ENCODE peak calls at places on chromosome 15, in five cellular contexts. B is OCI-LY7, Q is uterus, X is cardiac muscle cell, A is lower leg skin. Y is an unnamed sample.

GRCh38 chr15:76987276-76987675 is 7.7 kb upstream of the PSTPIP1 start:
- DNase-seq in Q (no peak), X (no peak), B (no peak), A (no peak), Y (no peak)

GRCh38 chr15:78987891-78988360 is 43.1 kb upstream of the CTSH start:
- DNase-seq in B (no peak), A (no peak), Q (no peak), X (no peak), Y (no peak)

GRCh38 chr15:89377842-89378698 is 43.4 kb upstream of the POLG start:
- DNase-seq in X (no peak), Q (no peak), A (peak; percentile 51), B (no peak), Y (no peak)

GRCh38 chr15:92527197-92527596 is 128.4 kb downstream of the FAM174B start:
- DNase-seq in Q (no peak), X (no peak), B (no peak), A (peak; percentile 27), Y (no peak)

GRCh38 chr15:99732711-99733267 is 448 bp downstream of the LYSMD4 start:
- DNase-seq in X (peak; percentile 40), Q (peak; percentile 53), A (peak; percentile 50), B (peak; percentile 8), Y (no peak)

GRCh38 chr15:89971592-89971997 is 29.5 kb upstream of the ZNF710 start:
- DNase-seq in X (peak; percentile 79), A (no peak), Q (peak; percentile 36), B (peak; percentile 78), Y (peak; percentile 78)

GRCh38 chr15:57652481-57652880 is 54.0 kb upstream of the POLR2M start:
- DNase-seq in X (no peak), Q (no peak), A (no peak), B (no peak), Y (no peak)

GRCh38 chr15:97316362-97316761 is 644.1 kb upstream of the ARRDC4 start:
- DNase-seq in A (no peak), Q (no peak), B (no peak), X (peak; percentile 47), Y (no peak)

GRCh38 chr15:89442671-89443307 is 53.6 kb downstream of the RHCG start:
- DNase-seq in Q (no peak), A (no peak), B (peak; percentile 82), X (peak; percentile 73), Y (peak; percentile 83)

GRCh38 chr15:74794970-74795349 is 13.1 kb downstream of the CSK start:
- DNase-seq in A (no peak), X (no peak), B (no peak), Q (no peak), Y (no peak)

GRCh38 chr15:41048397-41048796 is 67.7 kb downstream of the INO80 start:
- DNase-seq in Q (no peak), B (no peak), X (no peak), A (no peak), Y (peak; percentile 12)

GRCh38 chr15:81280696-81281095 is 43.2 kb downstream of the STARD5 start:
- DNase-seq in A (no peak), Q (no peak), X (no peak), B (no peak), Y (no peak)

GRCh38 chr15:73981761-73982222 is 10.3 kb downstream of the STOML1 start:
- DNase-seq in Q (no peak), X (no peak), A (no peak), B (no peak), Y (no peak)

GRCh38 chr15:95405447-95405846 is 925.1 kb upstream of the NR2F2 start:
- DNase-seq in A (no peak), B (no peak), X (no peak), Q (no peak), Y (no peak)

GRCh38 chr15:41546846-41547786 is 3.1 kb upstream of the RPAP1 start:
- DNase-seq in Q (no peak), A (no peak), X (no peak), B (no peak), Y (no peak)

GRCh38 chr15:98866503-98866902 is 141.1 kb downstream of the PGPEP1L start:
- DNase-seq in Q (peak; percentile 55), A (no peak), B (no peak), X (no peak), Y (no peak)

GRCh38 chr15:74873756-74874424 is 725 bp upstream of the SCAMP2 start:
- DNase-seq in X (no peak), A (no peak), B (peak; percentile 37), Q (peak; percentile 22), Y (no peak)

GRCh38 chr15:28105224-28105791 is 6.2 kb upstream of the OCA2 start:
- DNase-seq in X (no peak), B (no peak), Q (no peak), A (no peak), Y (no peak)

GRCh38 chr15:99408236-99409096 is 157.2 kb downstream of the LRRC28 start:
- DNase-seq in B (no peak), A (no peak), X (no peak), Q (peak; percentile 57), Y (no peak)

GRCh38 chr15:80950291-80951078 is 39.1 kb downstream of the MESD start:
- DNase-seq in A (no peak), B (no peak), Q (peak; percentile 3), X (no peak), Y (no peak)

GRCh38 chr15:97470417-97470816 is 490.1 kb upstream of the ARRDC4 start:
- DNase-seq in B (no peak), X (no peak), A (no peak), Q (no peak), Y (no peak)

GRCh38 chr15:71103102-71103676 is 12.1 kb upstream of the THSD4 start:
- DNase-seq in Q (no peak), B (peak; percentile 18), A (no peak), X (peak; percentile 35), Y (peak; percentile 34)

GRCh38 chr15:72740202-72740601 is 43.4 kb downstream of the ADPGK start:
- DNase-seq in Q (no peak), X (no peak), A (no peak), B (peak; percentile 49), Y (peak; percentile 56)

GRCh38 chr15:31435256-31435781 is 108.7 kb downstream of the KLF13 start:
- DNase-seq in Q (peak; percentile 65), A (peak; percentile 79), X (peak; percentile 91), B (peak; percentile 94), Y (peak; percentile 76)

GRCh38 chr15:95557226-95558046 is 773.1 kb upstream of the NR2F2 start:
- DNase-seq in X (no peak), Q (peak; percentile 22), B (no peak), A (no peak), Y (no peak)

GRCh38 chr15:78007965-78008886 is 69.3 kb downstream of the TBC1D2B start:
- DNase-seq in Q (peak; percentile 86), A (no peak), X (no peak), B (no peak), Y (no peak)

GRCh38 chr15:90780916-90781315 is 63.8 kb downstream of the BLM start:
- DNase-seq in X (no peak), B (peak; percentile 69), Q (no peak), A (no peak), Y (no peak)

DNA sequence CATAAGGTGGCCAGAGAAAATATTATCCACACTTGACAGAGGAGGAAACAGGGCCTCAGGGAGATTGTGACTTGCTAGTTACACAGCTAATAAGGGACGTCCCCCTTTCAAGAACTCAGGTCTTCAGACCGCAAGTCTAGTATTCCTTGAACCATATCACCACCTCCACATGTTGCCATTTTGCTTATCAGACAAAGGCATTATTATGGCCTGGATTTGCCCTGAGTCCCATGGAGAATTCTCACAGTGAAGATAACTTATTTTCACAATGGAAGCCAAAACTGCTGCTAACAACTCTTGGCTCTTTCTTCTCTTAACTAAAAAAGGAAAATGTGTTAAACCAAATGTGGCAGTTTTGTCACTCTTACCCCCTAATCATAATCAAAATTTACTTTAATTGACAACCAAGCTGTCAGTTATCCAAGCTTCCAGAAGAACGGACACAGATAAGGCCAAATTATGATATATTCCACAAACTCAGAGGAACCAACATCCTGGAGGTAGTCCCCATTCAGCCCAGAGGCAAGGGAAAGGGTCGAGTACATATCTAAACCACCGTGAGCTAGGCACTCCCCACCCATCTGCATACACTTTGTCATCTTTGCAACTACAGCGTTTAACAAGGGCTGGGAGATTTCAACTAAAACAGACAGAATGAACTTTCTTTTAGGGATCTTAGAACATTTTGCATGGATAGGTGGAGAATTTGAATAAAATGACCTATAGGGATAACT is 63.6 kb upstream of the THBS1 start:
- DNase-seq in A (no peak), X (no peak), B (no peak), Q (no peak), Y (no peak)
- TF ChIP-seq CTCF in A (no peak), X (no peak), B (no peak), Q (no peak), Y (no peak)

GRCh38 chr15:63876085-63876662 is 42.4 kb upstream of the HERC1 start:
- DNase-seq in A (no peak), B (no peak), Q (no peak), X (no peak), Y (no peak)
- TF ChIP-seq CTCF in A (no peak), B (no peak), Q (no peak), X (no peak), Y (no peak)

DNA sequence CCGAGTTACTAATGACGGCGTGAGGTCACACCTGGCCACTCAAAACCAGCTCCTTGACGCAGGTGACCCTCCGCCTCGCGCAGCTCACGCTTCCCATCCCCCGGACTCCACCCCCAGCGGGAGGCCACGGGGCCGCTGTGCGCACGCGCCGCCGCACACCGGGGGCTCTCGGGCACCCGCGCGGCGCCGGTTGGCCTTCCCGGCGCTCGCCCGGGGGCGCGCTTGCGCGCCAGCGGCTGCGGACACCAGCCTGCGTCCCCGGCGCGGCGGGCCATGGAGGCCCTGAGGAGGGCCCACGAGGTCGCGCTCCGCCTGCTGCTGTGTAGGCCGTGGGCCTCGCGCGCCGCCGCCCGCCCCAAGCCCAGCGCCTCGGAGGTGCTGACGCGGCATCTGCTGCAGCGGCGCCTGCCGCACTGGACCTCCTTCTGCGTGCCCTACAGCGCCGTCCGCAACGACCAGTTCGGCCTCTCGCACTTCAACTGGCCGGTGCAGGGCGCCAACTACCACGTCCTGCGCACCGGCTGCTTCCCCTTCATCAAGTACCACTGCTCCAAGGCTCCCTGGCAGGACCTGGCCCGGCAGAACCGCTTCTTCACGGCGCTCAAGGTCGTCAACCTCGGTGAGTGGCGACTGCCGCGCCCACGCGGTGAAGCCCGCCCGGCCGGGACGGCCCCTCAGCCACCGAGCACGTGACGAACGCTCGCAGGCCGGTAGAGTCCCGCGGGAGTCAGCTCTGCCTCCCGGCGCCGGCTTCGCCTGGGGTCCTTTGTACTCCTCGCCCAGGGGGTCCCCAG is at the start of gene C15orf61:
- DNase-seq in A (peak; percentile 84), X (peak; percentile 86), B (peak; percentile 92), Q (peak; percentile 87), Y (peak; percentile 93)
- TF ChIP-seq CTCF in A (no peak), X (no peak), B (no peak), Q (no peak), Y (peak; percentile 29)

GRCh38 chr15:25987638-25988037 is 124.5 kb upstream of the ATP10A start:
- DNase-seq in B (no peak), A (no peak), Q (no peak), X (no peak), Y (no peak)

GRCh38 chr15:25990245-25990644 is 127.1 kb upstream of the ATP10A start:
- DNase-seq in X (no peak), B (no peak), Q (no peak), A (no peak), Y (no peak)

GRCh38 chr15:25985179-25985578 is 122.1 kb upstream of the ATP10A start:
- DNase-seq in Q (no peak), B (no peak), X (no peak), A (no peak), Y (no peak)

DNA sequence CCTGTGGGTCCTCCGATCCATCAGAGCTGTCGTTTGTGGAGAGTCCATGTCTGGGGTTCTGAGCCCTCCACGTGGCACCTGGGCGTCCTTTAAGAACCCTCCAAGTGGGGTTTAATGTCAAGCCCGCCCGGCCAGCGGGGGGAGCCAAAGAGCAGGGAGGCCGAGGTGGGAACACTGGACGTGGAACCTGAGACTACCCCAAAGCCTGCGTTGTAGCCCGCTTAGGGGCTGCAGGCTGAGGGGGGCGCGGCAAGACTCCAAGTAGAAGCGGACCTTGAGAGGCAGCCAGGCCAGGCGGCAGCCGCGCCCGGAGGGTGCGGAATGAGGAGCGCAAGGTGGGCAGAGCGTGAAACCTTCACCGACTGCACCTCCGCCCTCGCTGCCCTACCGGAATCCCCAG is 126.2 kb upstream of the ATP10A start:
- DNase-seq in B (no peak), Q (no peak), X (no peak), A (no peak), Y (no peak)
- TF ChIP-seq CTCF in B (peak; percentile 55), Q (no peak), X (no peak), A (no peak), Y (no peak)

Y was measured in GM13977.